ENCODE peak calls at places on chromosome 15, in four cellular contexts. T is esophagus muscularis mucosa, R is Peyer's patch, P is A549. I is an unnamed sample. For H3K4me1, the result is how much of the 10 kb centered on the place peaks cover.

GRCh38 chr15:39618063-39618823 is 37.4 kb downstream of the THBS1 start:
- DNase-seq in T (no peak), R (no peak), P (no peak), I (no peak)

GRCh38 chr15:100601628-100602063 is 338 bp downstream of the LINS1 start:
- DNase-seq in T (no peak), R (no peak), P (peak), I (no peak)

GRCh38 chr15:40469776-40470390 is 901 bp upstream of the CHST14 start:
- DNase-seq in T (no peak), R (no peak), P (no peak), I (no peak)

GRCh38 chr15:100247228-100248225 is 94.2 kb downstream of the ADAMTS17 start:
- DNase-seq in T (no peak), R (no peak), P (no peak), I (no peak)

GRCh38 chr15:75348034-75348562 is 1.3 kb downstream of the NEIL1 start:
- DNase-seq in T (no peak), R (no peak), P (no peak), I (no peak)

GRCh38 chr15:29622637-29623036 is 199.6 kb downstream of the TJP1 start:
- DNase-seq in T (no peak), R (no peak), P (no peak), I (no peak)

GRCh38 chr15:91338763-91339162 is 238.7 kb downstream of the SV2B start:
- DNase-seq in T (no peak), R (no peak), P (no peak), I (no peak)

GRCh38 chr15:52653451-52653964 is 25.7 kb downstream of the ATOSA start:
- DNase-seq in T (no peak), R (no peak), P (peak), I (no peak)

GRCh38 chr15:42139596-42139995 is 16.8 kb downstream of the PLA2G4F start:
- DNase-seq in T (no peak), R (no peak), P (no peak), I (no peak)

GRCh38 chr15:92663250-92663951 is 7.8 kb upstream of the FAM174B start:
- DNase-seq in T (peak), R (no peak), P (no peak), I (no peak)

GRCh38 chr15:75153084-75153483 is 48.6 kb upstream of the C15orf39 start:
- DNase-seq in T (no peak), R (no peak), P (peak), I (no peak)

GRCh38 chr15:35692256-35692867 is 146.4 kb upstream of the DPH6 start:
- DNase-seq in T (no peak), R (no peak), P (no peak), I (no peak)

GRCh38 chr15:75355369-75355768 is 8.5 kb downstream of the NEIL1 start:
- DNase-seq in T (no peak), R (no peak), P (no peak), I (no peak)

GRCh38 chr15:57436961-57437360 is 60.7 kb downstream of the CGNL1 start:
- DNase-seq in T (no peak), R (no peak), P (no peak), I (no peak)

GRCh38 chr15:70096215-70096974 is 1.3 kb downstream of the TLE3 start:
- DNase-seq in T (no peak), R (peak), P (peak), I (peak)

GRCh38 chr15:72193781-72194396 is 3.7 kb downstream of the GRAMD2A start:
- DNase-seq in T (no peak), R (no peak), P (no peak), I (no peak)

GRCh38 chr15:94793641-94794040 is 562.3 kb downstream of the MCTP2 start:
- DNase-seq in T (no peak), R (no peak), P (no peak), I (no peak)

GRCh38 chr15:21261396-21261964 is 178.8 kb downstream of the POTEB3 start:
- DNase-seq in T (no peak), R (no peak), P (no peak), I (no peak)

GRCh38 chr15:91844928-91845327 is 8.6 kb upstream of the SLCO3A1 start:
- DNase-seq in T (no peak), R (no peak), P (no peak), I (no peak)

GRCh38 chr15:65583701-65584100 is 27.2 kb downstream of the INTS14 start:
- DNase-seq in T (no peak), R (peak), P (no peak), I (peak)

GRCh38 chr15:81337713-81338157 is 13.8 kb upstream of the STARD5 start:
- DNase-seq in T (no peak), R (no peak), P (no peak), I (no peak)

GRCh38 chr15:92095691-92096090 is 242.2 kb downstream of the SLCO3A1 start:
- DNase-seq in T (no peak), R (no peak), P (no peak), I (peak)

GRCh38 chr15:50068016-50068415 is 51.0 kb downstream of the ATP8B4 start:
- DNase-seq in T (no peak), R (no peak), P (no peak), I (no peak)

GRCh38 chr15:57806003-57806402 is 99.5 kb downstream of the POLR2M start:
- DNase-seq in T (no peak), R (no peak), P (no peak), I (no peak)

GRCh38 chr15:50676799-50677483 is 9.7 kb downstream of the TRPM7 start:
- DNase-seq in T (no peak), R (no peak), P (peak), I (no peak)

GRCh38 chr15:64767203-64767602 is 8.2 kb downstream of the RBPMS2 start:
- DNase-seq in T (no peak), R (no peak), P (no peak), I (no peak)

GRCh38 chr15:45186771-45187577 is 792 bp downstream of the SHF start:
- DNase-seq in T (no peak), R (no peak), P (no peak), I (no peak)

GRCh38 chr15:52357949-52358348 is 62.3 kb upstream of the MYO5C start:
- DNase-seq in T (no peak), R (no peak), P (no peak), I (no peak)

DNA sequence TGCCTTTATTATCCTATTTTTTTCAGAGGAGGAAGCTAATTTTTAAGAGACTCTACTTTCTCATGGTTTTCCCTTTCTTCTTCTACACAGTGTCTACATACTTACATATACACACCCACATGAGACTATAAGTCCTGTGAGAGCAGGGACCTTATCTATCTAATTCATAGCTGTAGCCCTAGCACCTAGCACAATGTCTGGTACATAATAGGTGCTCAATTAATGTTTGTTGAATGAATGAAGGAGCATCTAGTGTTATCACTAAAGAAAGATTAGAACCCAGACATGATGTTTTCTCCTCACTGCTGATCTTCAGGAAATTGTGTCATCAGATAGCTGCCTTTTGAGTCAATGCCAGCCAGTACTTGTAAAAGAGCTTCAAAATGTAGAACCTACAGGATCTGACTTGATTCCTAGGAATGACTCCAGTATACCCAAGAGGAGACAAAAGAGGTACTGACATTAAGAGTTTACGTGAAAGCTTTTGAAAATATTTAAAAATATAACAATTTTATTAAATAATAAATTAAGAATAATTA is 2.5 kb downstream of the SCG5 start:
- DNase-seq in T (no peak), R (no peak), P (no peak), I (no peak)
- H3K27ac ChIP-seq in T (no peak), R (no peak), P (no peak), I (no peak)

DNA sequence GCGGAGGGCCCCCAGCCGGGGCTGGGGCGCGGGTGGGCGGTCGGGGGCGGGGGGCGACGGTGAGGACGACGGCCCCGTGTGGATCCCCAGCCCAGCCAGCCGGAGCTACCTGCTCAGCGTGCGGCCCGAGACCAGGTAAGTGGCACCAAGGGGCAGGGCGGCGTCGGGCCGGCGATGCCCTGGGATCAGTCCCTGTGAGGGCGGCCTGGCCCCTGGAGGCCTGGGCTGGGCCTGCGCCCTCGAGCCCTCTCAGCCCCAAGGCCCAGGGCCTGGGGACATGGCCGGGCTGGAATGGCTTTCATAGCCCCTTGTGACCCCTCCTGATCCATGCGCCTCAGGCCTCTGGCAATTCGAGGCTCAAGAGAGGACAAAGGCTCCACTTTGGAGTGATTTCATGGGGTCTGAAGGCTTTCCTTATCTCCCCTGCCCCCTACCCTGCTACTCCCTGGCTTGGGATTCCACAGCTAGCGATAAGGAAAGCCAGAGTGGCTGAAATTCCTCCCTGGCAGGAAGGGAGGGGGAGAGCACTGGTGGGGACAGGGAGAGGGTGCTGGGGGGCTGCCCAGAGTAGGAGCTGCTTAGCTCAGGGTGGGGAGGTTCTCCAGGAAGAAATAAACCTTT is 415 bp downstream of the ALPK3 start:
- DNase-seq in T (no peak), R (no peak), P (no peak), I (no peak)
- H3K4me1 ChIP-seq in T (under half), R (under half), P (under half), I (under half)

GRCh38 chr15:83365370-83365938 is 81.0 kb upstream of the BNC1 start:
- DNase-seq in T (no peak), R (no peak), P (peak), I (no peak)
- H3K4me3 ChIP-seq in T (peak), R (no peak), P (peak), I (no peak)

GRCh38 chr15:63538876-63539275 is 34.5 kb downstream of the USP3 start:
- DNase-seq in T (no peak), R (no peak), P (no peak), I (no peak)

GRCh38 chr15:63539517-63539916 is 35.1 kb downstream of the USP3 start:
- DNase-seq in T (no peak), R (no peak), P (no peak), I (no peak)

GRCh38 chr15:63545520-63545919 is 41.1 kb downstream of the USP3 start:
- DNase-seq in T (no peak), R (no peak), P (no peak), I (no peak)

DNA sequence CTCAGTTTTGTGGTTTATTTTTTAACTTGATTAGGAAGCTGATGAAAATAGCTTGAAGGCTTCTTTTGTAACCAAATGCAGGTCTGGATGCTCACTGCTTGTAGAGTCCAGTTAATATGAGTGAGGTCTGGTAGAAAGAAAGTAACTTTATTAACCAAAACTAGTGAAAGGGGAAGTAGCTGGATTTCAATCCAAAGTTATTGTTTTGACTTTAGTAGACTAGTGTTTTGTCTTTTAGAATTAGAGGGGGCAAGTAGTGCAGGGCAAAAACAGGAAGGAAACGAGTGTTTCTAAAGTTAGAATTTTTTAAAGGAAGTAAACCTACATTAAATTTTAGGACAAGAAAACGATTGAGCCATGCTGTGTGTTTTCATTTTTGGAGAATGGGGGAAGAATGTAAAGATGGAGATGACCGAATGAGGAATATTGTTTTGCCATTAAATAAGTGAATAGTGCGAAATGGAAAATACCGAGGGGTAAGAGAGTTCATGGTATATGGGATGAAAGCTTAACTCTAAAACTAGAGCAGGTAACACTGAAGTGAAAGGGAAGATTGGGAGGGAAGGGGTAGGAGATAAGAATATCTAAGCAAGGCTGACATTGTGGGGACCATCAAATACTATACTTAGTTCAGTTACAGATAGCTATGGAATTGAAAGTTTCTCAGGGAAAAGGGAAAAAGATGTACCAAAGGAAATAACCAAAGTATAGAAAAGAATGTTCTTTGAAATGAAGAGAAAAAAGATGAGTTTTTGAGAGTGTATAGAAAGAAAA is 40.0 kb downstream of the USP3 start:
- DNase-seq in T (no peak), R (no peak), P (no peak), I (no peak)
- H3K27ac ChIP-seq in T (no peak), R (no peak), P (no peak), I (no peak)

GRCh38 chr15:78070049-78070698 is 7.3 kb downstream of the TBC1D2B start:
- DNase-seq in T (no peak), R (peak), P (no peak), I (no peak)

GRCh38 chr15:78069630-78070029 is 7.9 kb downstream of the TBC1D2B start:
- DNase-seq in T (no peak), R (no peak), P (no peak), I (no peak)

GRCh38 chr15:78072080-78072892 is 5.2 kb downstream of the TBC1D2B start:
- DNase-seq in T (no peak), R (no peak), P (no peak), I (peak)

GRCh38 chr15:78073026-78073425 is 4.5 kb downstream of the TBC1D2B start:
- DNase-seq in T (no peak), R (no peak), P (no peak), I (no peak)

DNA sequence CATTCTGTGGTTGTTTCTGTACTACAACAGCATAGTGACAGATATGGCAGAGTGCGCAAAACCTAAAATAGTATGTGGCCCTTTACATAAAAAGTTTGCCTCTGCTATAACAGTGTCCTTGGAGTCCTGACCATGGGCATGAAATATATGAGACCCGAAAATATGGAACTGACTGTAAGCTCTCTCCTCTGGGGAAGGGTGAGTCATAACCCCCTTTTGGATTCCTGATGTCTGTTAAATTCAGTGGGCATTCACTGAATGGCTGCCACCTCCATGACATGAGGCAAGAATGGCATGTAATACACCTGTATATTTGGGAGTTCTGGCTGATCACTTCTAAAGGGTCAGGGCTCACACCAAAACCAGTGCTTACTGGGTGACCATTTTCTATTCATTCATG is 6.1 kb downstream of the TBC1D2B start:
- DNase-seq in T (no peak), R (no peak), P (no peak), I (no peak)
- H3K4me1 ChIP-seq in T (half or more), R (under half), P (half or more), I (half or more)

GRCh38 chr15:71093089-71094024 is 21.9 kb upstream of the THSD4 start:
- DNase-seq in T (peak), R (no peak), P (peak), I (no peak)

GRCh38 chr15:71096676-71097075 is 18.6 kb upstream of the THSD4 start:
- DNase-seq in T (no peak), R (no peak), P (no peak), I (no peak)

GRCh38 chr15:71094137-71094536 is 21.1 kb upstream of the THSD4 start:
- DNase-seq in T (peak), R (no peak), P (no peak), I (no peak)

GRCh38 chr15:71098920-71099319 is 16.4 kb upstream of the THSD4 start:
- DNase-seq in T (no peak), R (no peak), P (no peak), I (no peak)

DNA sequence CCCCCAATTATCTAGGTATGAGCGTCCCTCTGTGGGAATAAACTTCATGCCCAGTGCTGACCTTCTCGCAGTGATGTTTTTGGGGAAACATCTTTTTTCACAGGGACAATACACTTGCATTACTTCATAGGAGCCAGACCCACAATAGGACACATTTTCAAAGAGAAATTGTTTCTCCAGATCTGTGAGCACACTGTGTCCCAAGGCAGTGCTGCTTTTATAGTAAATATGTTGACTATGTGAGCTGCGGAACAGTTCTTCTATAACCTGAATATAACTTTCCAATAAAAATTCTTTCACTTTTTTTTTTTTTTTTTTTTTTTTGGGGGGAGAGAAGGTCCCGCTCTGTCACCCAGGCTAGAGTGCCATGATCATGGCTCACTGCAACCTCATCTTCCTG is 17.4 kb upstream of the THSD4 start:
- DNase-seq in T (no peak), R (no peak), P (no peak), I (no peak)
- H3K4me3 ChIP-seq in T (no peak), R (no peak), P (no peak), I (no peak)

DNA sequence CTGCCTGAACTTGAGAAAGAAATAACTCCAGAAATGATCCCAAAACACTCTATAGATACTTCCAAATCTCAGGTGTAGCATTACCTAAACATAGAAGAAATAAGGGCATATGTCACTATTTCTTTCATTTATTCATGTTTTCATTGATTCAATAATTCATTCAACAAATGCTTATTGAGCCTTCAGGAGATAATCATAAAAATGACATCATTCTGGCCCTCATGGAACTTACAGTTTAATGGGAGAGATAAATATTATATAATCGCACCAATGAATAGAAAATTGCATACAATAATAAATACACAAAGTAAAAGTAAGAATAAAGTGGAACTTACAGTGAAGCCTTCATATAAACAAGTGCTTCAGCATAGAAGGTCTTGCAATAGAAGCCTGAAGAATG is 58.1 kb upstream of the NR2F2 start:
- DNase-seq in T (no peak), R (no peak), P (no peak), I (no peak)
- H3K27ac ChIP-seq in T (no peak), R (no peak), P (no peak), I (no peak)

DNA sequence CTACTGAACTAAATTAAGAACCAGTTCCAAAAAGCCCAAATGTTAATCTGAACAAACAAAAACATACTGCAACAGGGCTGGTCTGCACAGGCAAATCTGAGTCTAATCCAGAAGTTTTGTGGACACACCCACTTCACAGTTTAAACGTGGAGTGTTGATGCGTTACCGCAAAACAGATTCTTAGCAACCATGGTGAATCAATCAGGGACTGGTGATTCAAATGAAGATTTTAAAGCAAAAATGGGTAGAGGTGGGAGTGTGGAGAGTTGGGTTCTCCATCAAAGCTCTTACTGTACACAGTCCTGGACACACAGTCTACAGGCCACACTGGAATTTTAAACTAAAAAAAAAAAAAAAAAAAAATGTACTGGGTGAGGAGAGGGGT is 5.2 kb downstream of the ANXA2 start:
- DNase-seq in T (no peak), R (no peak), P (peak), I (no peak)
- H3K4me1 ChIP-seq in T (half or more), R (under half), P (half or more), I (under half)

DNA sequence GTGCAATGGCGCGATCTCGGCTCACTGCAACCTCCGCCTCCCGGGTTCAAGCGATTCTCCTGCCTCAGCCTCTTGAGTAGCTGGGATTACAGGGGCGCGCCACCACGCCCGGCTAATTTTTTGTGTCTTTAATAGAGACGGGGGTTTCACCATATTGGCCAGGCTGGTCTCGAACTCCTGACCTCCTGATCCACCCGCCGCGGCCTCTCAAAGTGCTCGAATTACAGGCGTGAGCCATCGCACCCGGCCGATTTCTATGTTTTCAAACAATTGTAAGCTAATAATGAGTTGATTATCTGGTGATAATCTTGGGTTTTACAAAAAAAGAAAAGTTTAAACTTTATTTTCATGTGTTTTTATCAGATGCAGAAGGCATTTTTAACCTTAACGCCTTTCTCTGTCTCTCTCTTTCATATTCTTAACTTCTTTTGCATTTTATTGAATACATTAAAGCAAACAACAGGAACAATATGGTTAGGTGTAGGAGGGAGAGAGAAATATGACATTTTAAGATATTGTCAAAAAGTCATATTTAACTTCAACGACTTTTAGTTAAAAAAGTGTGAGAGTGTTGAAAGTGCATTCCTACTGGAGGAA is 3.2 kb upstream of the MEIS2 start:
- DNase-seq in T (no peak), R (no peak), P (no peak), I (no peak)
- H3K4me3 ChIP-seq in T (peak), R (no peak), P (no peak), I (no peak)

I was measured in CD8-positive, alpha-beta memory T cell.